ENCODE peak calls at places on chromosomes 16 and 17, in four cellular contexts. V is cardiac fibroblast, J is Calu3, S is thoracic aorta. X is an unnamed sample.

GRCh38 chr17:73533801-73534574 is 110.3 kb downstream of the SDK2 start:
- DNase-seq in J (no peak), S (no peak), V (no peak), X (no peak)

GRCh38 chr17:45640141-45640850 is 143.8 kb upstream of the CRHR1 start:
- DNase-seq in J (peak), S (peak), V (peak), X (peak)

GRCh38 chr16:3530371-3530914 is 29.6 kb downstream of the CLUAP1 start:
- DNase-seq in S (no peak), J (no peak), V (no peak), X (no peak)

GRCh38 chr16:88983771-88984687 is 7.0 kb upstream of the CBFA2T3 start:
- DNase-seq in V (no peak), S (no peak), J (no peak), X (no peak)

GRCh38 chr16:84281077-84281476 is 13.6 kb upstream of the WFDC1 start:
- DNase-seq in V (peak), S (no peak), J (peak), X (peak)

GRCh38 chr17:78873519-78874340 is 29.3 kb downstream of the CEP295NL start:
- DNase-seq in J (no peak), V (peak), S (no peak), X (peak)

GRCh38 chr17:39513256-39513655 is 52.0 kb downstream of the CDK12 start:
- DNase-seq in J (no peak), S (no peak), V (no peak), X (no peak)

GRCh38 chr17:80812362-80813088 is 179.1 kb upstream of the CHMP6 start:
- DNase-seq in J (no peak), S (no peak), V (no peak), X (no peak)

GRCh38 chr16:31471875-31472558 is at the start of gene TGFB1I1:
- DNase-seq in V (peak), S (no peak), J (peak), X (peak)

GRCh38 chr16:66913711-66914110 is 5.0 kb downstream of the CDH16 start:
- DNase-seq in S (no peak), J (no peak), V (no peak), X (no peak)

GRCh38 chr17:19534562-19535149 is 1.0 kb downstream of the SLC47A1 start:
- DNase-seq in V (no peak), S (no peak), J (no peak), X (no peak)

GRCh38 chr16:67825119-67825518 is 17.0 kb upstream of the THAP11 start:
- DNase-seq in V (no peak), J (no peak), S (no peak), X (no peak)

GRCh38 chr16:8751481-8752311 is 45.7 kb downstream of the TMEM186 start:
- DNase-seq in J (peak), V (peak), S (no peak), X (peak)

GRCh38 chr17:58516644-58517377 is 2.4 kb upstream of the MTMR4 start:
- DNase-seq in V (no peak), J (no peak), S (no peak), X (no peak)

GRCh38 chr17:64781810-64782555 is 119.9 kb upstream of the SMURF2 start:
- DNase-seq in S (no peak), J (no peak), V (no peak), X (no peak)

GRCh38 chr16:73956592-73957495 is 339.8 kb upstream of the PSMD7 start:
- DNase-seq in S (no peak), J (peak), V (peak), X (peak)
- TF ChIP-seq CTCF in S (peak), J (peak), V (peak), X (peak)

DNA sequence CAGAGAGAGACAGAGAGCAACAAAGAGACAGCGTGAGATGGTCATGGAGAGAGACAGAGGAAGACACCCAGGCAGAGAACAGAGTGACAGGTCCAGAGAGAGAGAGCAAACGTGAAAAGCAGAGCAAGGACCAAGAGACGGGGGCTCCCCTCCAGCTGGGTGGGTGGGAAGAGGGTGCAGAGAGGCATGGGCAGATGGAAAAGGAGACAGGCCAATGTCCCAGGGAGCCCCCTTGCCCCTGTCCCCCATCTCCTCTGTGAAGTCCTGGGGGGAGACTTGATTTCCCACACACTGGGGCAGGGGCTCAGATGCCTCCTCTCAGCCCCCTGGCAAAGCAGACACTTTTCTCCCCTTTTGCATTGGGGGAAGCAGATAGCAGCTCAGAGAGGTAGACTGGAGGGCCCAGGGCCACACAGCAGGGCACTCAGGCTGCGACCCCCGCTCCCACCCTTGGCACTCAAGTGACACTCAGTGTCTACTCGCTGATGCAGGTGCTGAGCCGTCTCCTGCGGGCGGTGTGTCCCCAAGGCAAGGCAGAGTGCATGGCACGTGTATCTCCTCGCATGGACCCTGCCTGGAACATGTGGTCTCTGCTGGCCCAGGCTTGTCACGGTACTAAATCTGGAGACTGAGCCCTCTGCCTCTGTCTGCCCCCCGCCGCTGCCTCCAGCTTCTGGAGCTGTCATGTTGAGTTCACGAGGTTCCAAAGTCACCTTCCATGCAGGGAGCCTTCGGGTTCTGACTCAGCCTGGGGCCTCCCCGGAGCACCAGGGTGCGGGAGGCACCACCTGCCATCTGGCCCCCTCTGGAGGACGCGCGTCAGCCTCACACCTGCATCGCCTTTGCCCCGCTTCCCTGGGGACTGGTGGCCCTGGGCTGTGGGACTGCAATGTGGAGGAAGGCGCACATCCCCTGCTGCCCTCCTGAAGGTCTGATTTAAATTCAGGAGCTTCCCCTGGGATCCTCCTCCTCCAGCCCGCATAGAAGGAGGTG is 215.9 kb upstream of the GSE1 start:
- DNase-seq in J (peak), S (no peak), V (no peak), X (peak)
- TF ChIP-seq CTCF in J (no peak), S (no peak), V (no peak), X (peak)

DNA sequence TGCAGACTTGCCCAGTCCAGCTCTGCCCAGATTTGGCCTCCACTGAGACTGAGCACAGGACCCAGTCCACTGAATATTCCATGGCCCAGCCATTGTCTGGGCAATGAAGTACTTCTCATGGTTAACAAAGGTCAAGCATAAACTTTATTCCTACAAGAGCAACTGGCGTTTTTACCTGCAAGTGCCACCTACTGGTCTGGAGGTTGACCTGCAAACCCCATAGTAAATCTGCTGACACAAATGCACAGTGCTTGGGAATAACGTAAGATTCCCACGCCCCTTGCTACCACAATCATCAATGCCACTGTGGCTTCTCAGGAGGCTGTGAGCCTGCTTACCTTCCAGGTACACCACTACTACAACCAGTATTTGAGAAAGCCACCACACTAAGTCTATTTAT is 170.2 kb downstream of the CEP112 start:
- DNase-seq in V (no peak), J (no peak), S (no peak), X (no peak)
- TF ChIP-seq CTCF in V (no peak), J (no peak), S (no peak), X (no peak)

GRCh38 chr17:15882058-15882720 is 62.7 kb upstream of the ADORA2B start:
- DNase-seq in V (no peak), S (no peak), J (no peak), X (no peak)
- TF ChIP-seq CTCF in V (peak), S (no peak), J (no peak), X (no peak)

DNA sequence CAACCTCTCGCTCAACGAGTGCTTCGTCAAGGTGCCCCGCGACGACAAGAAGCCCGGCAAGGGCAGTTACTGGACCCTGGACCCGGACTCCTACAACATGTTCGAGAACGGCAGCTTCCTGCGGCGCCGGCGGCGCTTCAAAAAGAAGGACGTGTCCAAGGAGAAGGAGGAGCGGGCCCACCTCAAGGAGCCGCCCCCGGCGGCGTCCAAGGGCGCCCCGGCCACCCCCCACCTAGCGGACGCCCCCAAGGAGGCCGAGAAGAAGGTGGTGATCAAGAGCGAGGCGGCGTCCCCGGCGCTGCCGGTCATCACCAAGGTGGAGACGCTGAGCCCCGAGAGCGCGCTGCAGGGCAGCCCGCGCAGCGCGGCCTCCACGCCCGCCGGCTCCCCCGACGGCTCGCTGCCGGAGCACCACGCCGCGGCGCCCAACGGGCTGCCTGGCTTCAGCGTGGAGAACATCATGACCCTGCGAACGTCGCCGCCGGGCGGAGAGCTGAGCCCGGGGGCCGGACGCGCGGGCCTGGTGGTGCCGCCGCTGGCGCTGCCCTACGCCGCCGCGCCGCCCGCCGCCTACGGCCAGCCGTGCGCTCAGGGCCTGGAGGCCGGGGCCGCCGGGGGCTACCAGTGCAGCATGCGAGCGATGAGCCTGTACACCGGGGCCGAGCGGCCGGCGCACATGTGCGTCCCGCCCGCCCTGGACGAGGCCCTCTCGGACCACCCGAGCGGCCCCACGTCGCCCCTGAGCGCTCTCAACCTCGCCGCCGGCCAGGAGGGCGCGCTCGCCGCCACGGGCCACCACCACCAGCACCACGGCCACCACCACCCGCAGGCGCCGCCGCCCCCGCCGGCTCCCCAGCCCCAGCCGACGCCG is 1.3 kb downstream of the FOXC2 start:
- DNase-seq in S (no peak), J (peak), V (peak), X (peak)
- TF ChIP-seq CTCF in S (no peak), J (no peak), V (no peak), X (peak)

GRCh38 chr16:21614896-21615295 is 15.5 kb downstream of the METTL9 start:
- DNase-seq in S (no peak), J (no peak), V (no peak), X (no peak)
- TF ChIP-seq CTCF in S (no peak), J (peak), V (no peak), X (no peak)

GRCh38 chr16:51337662-51338061 is 186.6 kb upstream of the SALL1 start:
- DNase-seq in S (no peak), J (peak), V (no peak), X (peak)
- TF ChIP-seq CTCF in S (no peak), J (no peak), V (no peak), X (no peak)

DNA sequence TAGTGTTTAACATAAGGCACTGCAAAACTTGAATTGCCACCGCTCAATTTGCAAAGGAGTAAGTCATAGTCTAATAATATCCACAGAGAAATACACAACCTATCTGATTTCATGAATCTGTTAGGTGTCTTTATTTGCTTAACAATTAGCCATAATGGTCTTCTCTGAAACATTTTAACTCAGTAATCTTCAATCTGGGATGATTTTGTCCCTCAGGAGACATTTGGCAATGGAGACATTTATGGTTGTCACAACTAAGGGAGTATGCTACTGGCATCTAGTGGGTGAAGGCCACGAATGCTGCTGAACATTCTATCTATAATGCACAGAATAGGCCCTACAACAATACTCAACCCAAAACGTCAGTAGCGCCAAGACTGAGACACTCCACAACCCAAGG is 4.3 kb downstream of the UBE2G1 start:
- DNase-seq in S (no peak), J (no peak), V (peak), X (peak)
- TF ChIP-seq CTCF in S (no peak), J (no peak), V (peak), X (no peak)

GRCh38 chr16:73781297-73781696 is 515.3 kb upstream of the PSMD7 start:
- DNase-seq in S (no peak), J (no peak), V (no peak), X (no peak)

DNA sequence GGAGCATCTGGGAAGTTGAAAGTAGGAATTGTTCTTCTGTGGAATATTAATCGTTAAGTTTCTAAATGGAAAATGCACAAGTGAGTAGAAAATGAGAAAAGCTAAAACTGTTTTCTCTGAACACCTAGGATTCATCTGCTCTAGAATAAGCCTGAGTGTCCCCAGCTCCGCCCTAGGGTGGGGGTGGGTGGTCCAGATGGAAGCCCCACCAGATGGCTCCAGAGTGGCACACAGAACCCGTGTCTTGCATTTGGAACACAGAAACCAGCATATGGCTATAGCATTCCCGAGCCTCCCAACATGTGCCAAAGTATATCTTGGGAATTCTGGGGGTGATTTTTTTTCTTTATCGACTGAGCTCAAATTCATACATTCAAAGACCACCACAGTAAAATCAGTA is 517.7 kb upstream of the PSMD7 start:
- DNase-seq in J (no peak), V (no peak), S (no peak), X (no peak)
- TF ChIP-seq CTCF in J (no peak), V (no peak), S (no peak), X (no peak)